ENCODE peak calls at places on chromosome 16, in seven cellular contexts. X is upper lobe of right lung, I is HAP-1, R is HFFc6, T is erythroblast, B is memory B cell, G is retinal pigment epithelial cell. L is an unnamed sample.

GRCh38 chr16:49283376-49284049 is 1.9 kb upstream of the CBLN1 start:
- DNase-seq in G (no peak), I (no peak), R (no peak), X (no peak), T (no peak), B (no peak), L (no peak)

GRCh38 chr16:67562526-67562917 is at the start of gene CTCF:
- DNase-seq in B (no peak), I (peak), T (peak), R (peak), X (peak), G (peak), L (no peak)

GRCh38 chr16:9658157-9658556 is 524.1 kb downstream of the GRIN2A start:
- DNase-seq in T (no peak), I (no peak), B (no peak), R (no peak), X (no peak), G (no peak), L (no peak)

GRCh38 chr16:84237994-84238750 is 1.6 kb downstream of the KCNG4 start:
- DNase-seq in X (no peak), I (no peak), B (no peak), T (no peak), G (no peak), R (no peak), L (no peak)

GRCh38 chr16:31695667-31696066 is 168.0 kb downstream of the AHSP start:
- DNase-seq in T (no peak), R (no peak), G (no peak), X (no peak), B (no peak), I (no peak), L (no peak)

GRCh38 chr16:81945665-81946064 is 65.6 kb downstream of the SDR42E1 start:
- DNase-seq in T (no peak), R (peak), I (no peak), G (no peak), B (no peak), X (no peak), L (no peak)

GRCh38 chr16:69115361-69115760 is 9.9 kb downstream of the HAS3 start:
- DNase-seq in I (no peak), X (peak), T (no peak), G (no peak), R (no peak), B (no peak), L (no peak)

GRCh38 chr16:54027126-54027922 is 259.3 kb downstream of the IRX3 start:
- DNase-seq in T (no peak), I (no peak), R (peak), X (no peak), B (no peak), G (peak), L (no peak)

GRCh38 chr16:12672986-12673385 is 130.7 kb downstream of the CPPED1 start:
- DNase-seq in X (no peak), I (no peak), T (no peak), R (no peak), G (no peak), B (no peak), L (no peak)

GRCh38 chr16:21037736-21038135 is 112.9 kb downstream of the DNAH3 start:
- DNase-seq in I (no peak), B (no peak), R (no peak), X (no peak), T (no peak), G (no peak), L (no peak)

GRCh38 chr16:23223368-23223767 is 40.8 kb downstream of the SCNN1G start:
- DNase-seq in R (no peak), G (no peak), I (no peak), B (no peak), T (no peak), X (no peak), L (no peak)

GRCh38 chr16:73214825-73215481 is 167.0 kb upstream of the ZFHX3 start:
- DNase-seq in B (no peak), I (peak), R (peak), G (peak), T (no peak), X (no peak), L (no peak)

GRCh38 chr16:88393034-88393433 is 10.3 kb downstream of the ZNF469 start:
- DNase-seq in G (no peak), R (no peak), T (no peak), B (no peak), I (no peak), X (no peak), L (no peak)

GRCh38 chr16:24670623-24671454 is 58.6 kb upstream of the TNRC6A start:
- DNase-seq in T (no peak), B (no peak), X (peak), G (peak), R (peak), I (no peak), L (peak)

GRCh38 chr16:87608400-87608985 is 6.2 kb downstream of the JPH3 start:
- DNase-seq in X (peak), R (peak), G (no peak), T (peak), I (no peak), B (peak), L (no peak)